ENCODE peak calls at places on chromosome 20, in six cellular contexts. One of them, this sample, is unnamed.
A peak's percentile ranks its signal among the peaks of the same experiment; 100 is the strongest.

GRCh38 chr20:4875578-4876067 is 125.7 kb downstream of the SLC23A2 start:
- DNase-seq in brain microvascular endothelial cell: no peak
- DNase-seq in HFF-Myc: no peak
- DNase-seq in cardiac muscle cell: no peak
- DNase-seq in heart right ventricle: no peak
- DNase-seq in spleen: peak; percentile 65
- DNase-seq in this sample: no peak

GRCh38 chr20:62186887-62187866 is 4.3 kb downstream of the MTG2 start:
- DNase-seq in spleen: peak; percentile 16
- DNase-seq in HFF-Myc: no peak
- DNase-seq in heart right ventricle: no peak
- DNase-seq in brain microvascular endothelial cell: no peak
- DNase-seq in cardiac muscle cell: peak; percentile 47
- DNase-seq in this sample: no peak

GRCh38 chr20:60249436-60249835 is 291.2 kb downstream of the CDH26 start:
- DNase-seq in HFF-Myc: peak; percentile 81
- DNase-seq in cardiac muscle cell: peak; percentile 23
- DNase-seq in brain microvascular endothelial cell: peak; percentile 97
- DNase-seq in spleen: no peak
- DNase-seq in heart right ventricle: no peak
- DNase-seq in this sample: no peak

GRCh38 chr20:62902926-62903615 is 23.2 kb downstream of the DIDO1 start:
- DNase-seq in heart right ventricle: no peak
- DNase-seq in cardiac muscle cell: no peak
- DNase-seq in spleen: no peak
- DNase-seq in HFF-Myc: no peak
- DNase-seq in brain microvascular endothelial cell: peak; percentile 44
- DNase-seq in this sample: no peak

GRCh38 chr20:44586289-44586911 is 4.0 kb downstream of the PKIG start:
- DNase-seq in spleen: peak; percentile 84
- DNase-seq in HFF-Myc: no peak
- DNase-seq in heart right ventricle: no peak
- DNase-seq in brain microvascular endothelial cell: no peak
- DNase-seq in cardiac muscle cell: no peak
- DNase-seq in this sample: no peak

GRCh38 chr20:49505518-49505917 is 23.1 kb upstream of the KCNB1 start:
- DNase-seq in brain microvascular endothelial cell: peak; percentile 48
- DNase-seq in HFF-Myc: no peak
- DNase-seq in cardiac muscle cell: peak; percentile 74
- DNase-seq in spleen: no peak
- DNase-seq in heart right ventricle: peak; percentile 22
- DNase-seq in this sample: no peak

GRCh38 chr20:58994390-58995159 is 12.5 kb downstream of the CTSZ start:
- DNase-seq in HFF-Myc: no peak
- DNase-seq in brain microvascular endothelial cell: no peak
- DNase-seq in cardiac muscle cell: no peak
- DNase-seq in spleen: peak; percentile 72
- DNase-seq in heart right ventricle: no peak
- DNase-seq in this sample: no peak

GRCh38 chr20:52047811-52048302 is 143.7 kb downstream of the ZFP64 start:
- DNase-seq in cardiac muscle cell: peak; percentile 23
- DNase-seq in heart right ventricle: peak; percentile 6
- DNase-seq in HFF-Myc: no peak
- DNase-seq in spleen: no peak
- DNase-seq in brain microvascular endothelial cell: peak; percentile 83
- DNase-seq in this sample: no peak

GRCh38 chr20:11354841-11355240 is 562.9 kb upstream of the BTBD3 start:
- DNase-seq in cardiac muscle cell: no peak
- DNase-seq in HFF-Myc: no peak
- DNase-seq in heart right ventricle: no peak
- DNase-seq in spleen: no peak
- DNase-seq in brain microvascular endothelial cell: no peak
- DNase-seq in this sample: no peak

GRCh38 chr20:43138061-43138860 is 51.4 kb downstream of the PTPRT start:
- DNase-seq in heart right ventricle: no peak
- DNase-seq in brain microvascular endothelial cell: no peak
- DNase-seq in HFF-Myc: no peak
- DNase-seq in cardiac muscle cell: no peak
- DNase-seq in spleen: no peak
- DNase-seq in this sample: no peak

GRCh38 chr20:14142171-14142570 is 146.9 kb downstream of the MACROD2 start:
- DNase-seq in spleen: no peak
- DNase-seq in cardiac muscle cell: peak; percentile 63
- DNase-seq in brain microvascular endothelial cell: peak; percentile 70
- DNase-seq in HFF-Myc: peak; percentile 21
- DNase-seq in heart right ventricle: peak; percentile 18
- DNase-seq in this sample: peak; percentile 46

GRCh38 chr20:51752343-51752951 is 15.7 kb downstream of the ATP9A start:
- DNase-seq in cardiac muscle cell: peak; percentile 77
- DNase-seq in spleen: no peak
- DNase-seq in HFF-Myc: peak; percentile 77
- DNase-seq in brain microvascular endothelial cell: peak; percentile 55
- DNase-seq in heart right ventricle: no peak
- DNase-seq in this sample: no peak

GRCh38 chr20:24523661-24524060 is 54.2 kb downstream of the SYNDIG1 start:
- DNase-seq in heart right ventricle: no peak
- DNase-seq in brain microvascular endothelial cell: no peak
- DNase-seq in HFF-Myc: no peak
- DNase-seq in cardiac muscle cell: no peak
- DNase-seq in spleen: no peak
- DNase-seq in this sample: no peak

GRCh38 chr20:38812915-38813573 is 7.5 kb downstream of the PPP1R16B start:
- DNase-seq in heart right ventricle: no peak
- DNase-seq in brain microvascular endothelial cell: no peak
- DNase-seq in HFF-Myc: no peak
- DNase-seq in spleen: no peak
- DNase-seq in cardiac muscle cell: no peak
- DNase-seq in this sample: no peak

GRCh38 chr20:38810926-38811325 is 5.4 kb downstream of the PPP1R16B start:
- DNase-seq in heart right ventricle: no peak
- DNase-seq in spleen: no peak
- DNase-seq in HFF-Myc: no peak
- DNase-seq in cardiac muscle cell: no peak
- DNase-seq in brain microvascular endothelial cell: no peak
- DNase-seq in this sample: no peak

GRCh38 chr20:38809942-38810341 is 4.4 kb downstream of the PPP1R16B start:
- DNase-seq in spleen: no peak
- DNase-seq in brain microvascular endothelial cell: no peak
- DNase-seq in cardiac muscle cell: no peak
- DNase-seq in heart right ventricle: no peak
- DNase-seq in HFF-Myc: no peak
- DNase-seq in this sample: no peak

GRCh38 chr20:38812182-38812581 is 6.7 kb downstream of the PPP1R16B start:
- DNase-seq in cardiac muscle cell: no peak
- DNase-seq in brain microvascular endothelial cell: no peak
- DNase-seq in spleen: no peak
- DNase-seq in heart right ventricle: no peak
- DNase-seq in HFF-Myc: no peak
- DNase-seq in this sample: no peak

DNA sequence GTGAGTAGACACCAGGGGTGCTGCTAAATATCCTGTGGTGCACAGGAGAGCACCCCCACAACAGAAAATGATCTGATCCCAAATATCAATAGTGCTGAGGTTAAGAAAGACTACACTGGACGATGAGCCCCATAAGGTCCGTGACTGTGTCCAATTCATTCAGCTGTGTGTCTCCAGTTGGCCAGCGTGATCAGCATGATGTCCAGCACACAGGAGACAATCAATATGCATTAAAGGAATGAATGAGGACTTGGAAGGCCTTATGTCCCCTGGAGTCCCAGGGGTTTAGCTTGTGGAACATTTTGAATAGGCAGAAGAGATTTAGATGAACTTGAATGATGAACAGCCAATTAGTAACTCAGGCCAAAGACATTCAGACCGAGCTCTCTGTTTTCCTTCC is 6.3 kb downstream of the PPP1R16B start:
- DNase-seq in spleen: no peak
- DNase-seq in HFF-Myc: no peak
- DNase-seq in brain microvascular endothelial cell: no peak
- DNase-seq in cardiac muscle cell: no peak
- DNase-seq in heart right ventricle: no peak
- DNase-seq in this sample: no peak
- H3K4me3 ChIP-seq in spleen: no peak overlapping the region
- H3K4me3 ChIP-seq in HFF-Myc: no peak overlapping the region
- H3K4me3 ChIP-seq in brain microvascular endothelial cell: no peak overlapping the region
- H3K4me3 ChIP-seq in cardiac muscle cell: no peak overlapping the region
- H3K4me3 ChIP-seq in heart right ventricle: no peak overlapping the region
- H3K4me3 ChIP-seq in this sample: no peak overlapping the region

GRCh38 chr20:35497320-35497719 is 32.1 kb downstream of the C20orf173 start:
- DNase-seq in spleen: no peak
- DNase-seq in cardiac muscle cell: no peak
- DNase-seq in heart right ventricle: no peak
- DNase-seq in HFF-Myc: no peak
- DNase-seq in brain microvascular endothelial cell: no peak
- DNase-seq in this sample: no peak
- TF ChIP-seq CTCF in spleen: no peak
- TF ChIP-seq CTCF in cardiac muscle cell: no peak
- TF ChIP-seq CTCF in heart right ventricle: no peak
- TF ChIP-seq CTCF in HFF-Myc: no peak
- TF ChIP-seq CTCF in brain microvascular endothelial cell: no peak
- TF ChIP-seq CTCF in this sample: no peak

GRCh38 chr20:64077541-64077875 is 1.8 kb downstream of the RGS19 start:
- DNase-seq in brain microvascular endothelial cell: no peak
- DNase-seq in HFF-Myc: no peak
- DNase-seq in spleen: no peak
- DNase-seq in cardiac muscle cell: no peak
- DNase-seq in heart right ventricle: no peak
- DNase-seq in this sample: no peak
- H3K4me3 ChIP-seq in brain microvascular endothelial cell: no peak overlapping the region
- H3K4me3 ChIP-seq in HFF-Myc: no peak overlapping the region
- H3K4me3 ChIP-seq in spleen: peak overlapping the region; percentile 80
- H3K4me3 ChIP-seq in cardiac muscle cell: no peak overlapping the region
- H3K4me3 ChIP-seq in heart right ventricle: no peak overlapping the region
- H3K4me3 ChIP-seq in this sample: no peak overlapping the region

DNA sequence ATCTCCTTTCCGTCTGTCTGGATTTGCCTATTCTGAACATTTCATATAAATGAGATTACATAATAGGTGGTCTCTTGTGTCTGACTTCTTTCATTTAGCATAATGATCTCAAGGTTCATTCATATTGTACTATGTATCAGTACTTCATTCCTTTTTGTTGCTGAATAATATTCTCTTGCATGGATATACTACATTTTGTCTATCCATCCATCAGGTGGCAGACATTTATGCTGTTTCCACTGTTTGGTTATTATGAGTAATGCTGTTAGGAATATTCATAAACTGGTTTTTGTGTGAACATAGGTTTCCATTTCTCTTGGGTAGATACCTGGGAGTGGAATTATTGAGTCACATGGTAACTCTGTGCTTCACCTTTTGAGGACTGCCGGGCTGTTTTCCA is 148.2 kb upstream of the PMEPA1 start:
- DNase-seq in heart right ventricle: no peak
- DNase-seq in HFF-Myc: no peak
- DNase-seq in cardiac muscle cell: no peak
- DNase-seq in brain microvascular endothelial cell: no peak
- DNase-seq in spleen: no peak
- DNase-seq in this sample: no peak
- TF ChIP-seq CTCF in heart right ventricle: no peak
- TF ChIP-seq CTCF in HFF-Myc: no peak
- TF ChIP-seq CTCF in cardiac muscle cell: no peak
- TF ChIP-seq CTCF in brain microvascular endothelial cell: no peak
- TF ChIP-seq CTCF in spleen: no peak
- TF ChIP-seq CTCF in this sample: no peak

GRCh38 chr20:47490795-47491194 is 10.9 kb upstream of the NCOA3 start:
- DNase-seq in cardiac muscle cell: no peak
- DNase-seq in brain microvascular endothelial cell: no peak
- DNase-seq in heart right ventricle: no peak
- DNase-seq in HFF-Myc: no peak
- DNase-seq in spleen: no peak
- DNase-seq in this sample: no peak

GRCh38 chr20:47492284-47492683 is 9.4 kb upstream of the NCOA3 start:
- DNase-seq in heart right ventricle: no peak
- DNase-seq in spleen: no peak
- DNase-seq in cardiac muscle cell: no peak
- DNase-seq in HFF-Myc: no peak
- DNase-seq in brain microvascular endothelial cell: no peak
- DNase-seq in this sample: no peak

GRCh38 chr20:47496118-47496517 is 5.6 kb upstream of the NCOA3 start:
- DNase-seq in cardiac muscle cell: no peak
- DNase-seq in brain microvascular endothelial cell: no peak
- DNase-seq in spleen: no peak
- DNase-seq in HFF-Myc: no peak
- DNase-seq in heart right ventricle: no peak
- DNase-seq in this sample: no peak

GRCh38 chr20:47493954-47494293 is 7.8 kb upstream of the NCOA3 start:
- DNase-seq in cardiac muscle cell: no peak
- DNase-seq in spleen: no peak
- DNase-seq in brain microvascular endothelial cell: no peak
- DNase-seq in heart right ventricle: no peak
- DNase-seq in HFF-Myc: no peak
- DNase-seq in this sample: no peak

DNA sequence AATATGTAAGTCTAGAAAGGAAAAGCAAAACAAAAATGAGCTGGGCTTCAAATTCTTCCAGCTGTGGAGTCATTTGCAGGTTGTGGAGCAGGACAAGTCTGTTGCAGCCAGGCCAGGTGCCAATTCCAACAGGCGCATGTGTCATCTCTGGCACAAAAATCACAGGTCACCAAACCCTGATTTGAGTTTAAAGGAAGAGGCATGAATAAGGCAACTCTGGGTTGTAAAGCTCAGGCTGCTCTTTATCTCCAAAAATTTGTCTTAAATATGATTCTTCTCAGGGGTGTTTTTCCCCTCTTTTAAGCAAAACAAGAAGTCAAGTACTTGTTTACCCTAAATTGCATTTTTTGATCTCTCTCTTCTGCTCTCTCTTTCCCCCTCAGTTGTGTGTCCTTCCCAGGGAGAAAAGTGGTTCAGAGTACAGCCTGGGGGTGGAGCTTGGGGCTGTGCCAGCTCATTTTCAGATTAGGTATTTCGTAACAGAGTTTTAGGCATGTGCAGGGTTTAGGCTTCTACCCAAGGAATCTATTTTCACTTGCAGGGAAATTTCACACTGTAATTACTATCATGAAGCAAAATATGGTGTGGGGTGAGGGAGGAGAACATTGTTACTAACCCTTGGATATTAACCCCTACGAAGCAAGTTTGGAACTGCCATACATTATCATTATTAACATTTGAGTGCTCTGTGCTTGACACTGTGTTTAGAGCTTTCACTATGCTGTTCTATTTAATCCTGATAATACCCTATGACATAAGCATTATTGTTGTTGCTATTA is 8.3 kb upstream of the NCOA3 start:
- DNase-seq in brain microvascular endothelial cell: peak; percentile 68
- DNase-seq in HFF-Myc: peak; percentile 49
- DNase-seq in cardiac muscle cell: peak; percentile 94
- DNase-seq in heart right ventricle: peak; percentile 91
- DNase-seq in spleen: peak; percentile 84
- DNase-seq in this sample: peak; percentile 90
- H3K4me3 ChIP-seq in brain microvascular endothelial cell: no peak overlapping the region
- H3K4me3 ChIP-seq in HFF-Myc: no peak overlapping the region
- H3K4me3 ChIP-seq in cardiac muscle cell: no peak overlapping the region
- H3K4me3 ChIP-seq in heart right ventricle: no peak overlapping the region
- H3K4me3 ChIP-seq in spleen: no peak overlapping the region
- H3K4me3 ChIP-seq in this sample: peak overlapping the region; percentile 12

DNA sequence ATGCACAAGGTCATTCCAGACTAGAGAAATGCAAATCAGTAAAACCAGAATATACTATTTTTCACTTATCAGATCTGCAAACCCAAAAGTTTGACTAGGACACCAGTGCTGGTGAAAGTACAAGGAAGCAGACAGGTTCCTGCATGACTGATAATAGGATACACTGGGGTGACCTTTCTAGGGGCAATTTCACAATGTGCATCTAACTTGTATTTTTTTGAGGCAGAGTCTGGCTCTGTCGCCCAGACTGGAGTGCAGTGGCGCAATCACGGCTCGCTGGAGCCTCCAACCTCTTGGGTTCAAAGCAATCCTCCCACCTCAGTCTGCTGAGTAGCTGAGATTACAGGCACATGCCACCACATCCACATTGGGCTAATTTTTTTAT is 11.4 kb downstream of the COMMD7 start:
- DNase-seq in spleen: no peak
- DNase-seq in HFF-Myc: no peak
- DNase-seq in cardiac muscle cell: peak; percentile 42
- DNase-seq in heart right ventricle: no peak
- DNase-seq in brain microvascular endothelial cell: no peak
- DNase-seq in this sample: no peak
- TF ChIP-seq CTCF in spleen: no peak
- TF ChIP-seq CTCF in HFF-Myc: no peak
- TF ChIP-seq CTCF in cardiac muscle cell: no peak
- TF ChIP-seq CTCF in heart right ventricle: no peak
- TF ChIP-seq CTCF in brain microvascular endothelial cell: no peak
- TF ChIP-seq CTCF in this sample: no peak

This sample was measured in LNCaP clone FGC.